ENCODE peak calls at places on chromosomes 12 and 14, in nine cellular contexts. One of them, this sample, is unnamed.

GRCh38 chr14:92880851-92881250 is 42.1 kb upstream of the CHGA start:
- DNase-seq in stimulated activated CD8-positive, alpha-beta memory T cell treated with anti-CD3 and anti-CD28 coated beads, Interleukin-7, amount 100 ng/mL, for 1 hour: no peak
- DNase-seq in T-helper 2 cell: no peak
- DNase-seq in mucosa of gallbladder: peak
- DNase-seq in HTR-8/SVneo: peak
- DNase-seq in mesendoderm: peak
- DNase-seq in cardiac muscle cell: peak
- DNase-seq in hippocampal formation: peak
- DNase-seq in sciatic nerve: no peak
- DNase-seq in this sample: no peak

GRCh38 chr12:26124491-26125450 is at the start of gene BHLHE41:
- DNase-seq in cardiac muscle cell: peak
- DNase-seq in HTR-8/SVneo: peak
- DNase-seq in mucosa of gallbladder: peak
- DNase-seq in sciatic nerve: peak
- DNase-seq in T-helper 2 cell: no peak
- DNase-seq in hippocampal formation: peak
- DNase-seq in stimulated activated CD8-positive, alpha-beta memory T cell treated with anti-CD3 and anti-CD28 coated beads, Interleukin-7, amount 100 ng/mL, for 1 hour: no peak
- DNase-seq in mesendoderm: peak
- DNase-seq in this sample: no peak

GRCh38 chr12:38906482-38907170 is 1.2 kb upstream of the CPNE8 start:
- DNase-seq in HTR-8/SVneo: peak
- DNase-seq in mesendoderm: peak
- DNase-seq in T-helper 2 cell: peak
- DNase-seq in stimulated activated CD8-positive, alpha-beta memory T cell treated with anti-CD3 and anti-CD28 coated beads, Interleukin-7, amount 100 ng/mL, for 1 hour: peak
- DNase-seq in cardiac muscle cell: peak
- DNase-seq in sciatic nerve: peak
- DNase-seq in mucosa of gallbladder: peak
- DNase-seq in hippocampal formation: peak
- DNase-seq in this sample: peak

GRCh38 chr12:109358154-109358869 is 10.6 kb downstream of the MYO1H start:
- DNase-seq in sciatic nerve: no peak
- DNase-seq in HTR-8/SVneo: no peak
- DNase-seq in T-helper 2 cell: no peak
- DNase-seq in mesendoderm: no peak
- DNase-seq in stimulated activated CD8-positive, alpha-beta memory T cell treated with anti-CD3 and anti-CD28 coated beads, Interleukin-7, amount 100 ng/mL, for 1 hour: no peak
- DNase-seq in mucosa of gallbladder: no peak
- DNase-seq in hippocampal formation: no peak
- DNase-seq in cardiac muscle cell: no peak
- DNase-seq in this sample: no peak

GRCh38 chr14:103846569-103847438 is 571 bp downstream of the PPP1R13B start:
- DNase-seq in T-helper 2 cell: no peak
- DNase-seq in HTR-8/SVneo: no peak
- DNase-seq in cardiac muscle cell: peak
- DNase-seq in stimulated activated CD8-positive, alpha-beta memory T cell treated with anti-CD3 and anti-CD28 coated beads, Interleukin-7, amount 100 ng/mL, for 1 hour: no peak
- DNase-seq in hippocampal formation: no peak
- DNase-seq in mesendoderm: peak
- DNase-seq in mucosa of gallbladder: no peak
- DNase-seq in sciatic nerve: no peak
- DNase-seq in this sample: peak

GRCh38 chr12:30896461-30896860 is 30.1 kb upstream of the TSPAN11 start:
- DNase-seq in sciatic nerve: no peak
- DNase-seq in mesendoderm: no peak
- DNase-seq in stimulated activated CD8-positive, alpha-beta memory T cell treated with anti-CD3 and anti-CD28 coated beads, Interleukin-7, amount 100 ng/mL, for 1 hour: no peak
- DNase-seq in mucosa of gallbladder: no peak
- DNase-seq in T-helper 2 cell: no peak
- DNase-seq in hippocampal formation: peak
- DNase-seq in cardiac muscle cell: no peak
- DNase-seq in HTR-8/SVneo: no peak
- DNase-seq in this sample: no peak

GRCh38 chr12:64110864-64111263 is 111.2 kb downstream of the KICS2 start:
- DNase-seq in mesendoderm: no peak
- DNase-seq in sciatic nerve: no peak
- DNase-seq in mucosa of gallbladder: no peak
- DNase-seq in T-helper 2 cell: no peak
- DNase-seq in hippocampal formation: no peak
- DNase-seq in HTR-8/SVneo: no peak
- DNase-seq in cardiac muscle cell: no peak
- DNase-seq in stimulated activated CD8-positive, alpha-beta memory T cell treated with anti-CD3 and anti-CD28 coated beads, Interleukin-7, amount 100 ng/mL, for 1 hour: no peak
- DNase-seq in this sample: no peak

GRCh38 chr14:64549805-64550538 is at the start of gene PPP1R36:
- DNase-seq in sciatic nerve: no peak
- DNase-seq in HTR-8/SVneo: no peak
- DNase-seq in hippocampal formation: no peak
- DNase-seq in stimulated activated CD8-positive, alpha-beta memory T cell treated with anti-CD3 and anti-CD28 coated beads, Interleukin-7, amount 100 ng/mL, for 1 hour: no peak
- DNase-seq in mesendoderm: peak
- DNase-seq in T-helper 2 cell: no peak
- DNase-seq in mucosa of gallbladder: peak
- DNase-seq in cardiac muscle cell: peak
- DNase-seq in this sample: no peak

GRCh38 chr12:88266851-88267360 is 124.8 kb downstream of the TMTC3 start:
- DNase-seq in mesendoderm: no peak
- DNase-seq in T-helper 2 cell: no peak
- DNase-seq in mucosa of gallbladder: no peak
- DNase-seq in cardiac muscle cell: no peak
- DNase-seq in HTR-8/SVneo: no peak
- DNase-seq in sciatic nerve: no peak
- DNase-seq in hippocampal formation: no peak
- DNase-seq in stimulated activated CD8-positive, alpha-beta memory T cell treated with anti-CD3 and anti-CD28 coated beads, Interleukin-7, amount 100 ng/mL, for 1 hour: no peak
- DNase-seq in this sample: no peak

GRCh38 chr14:60904381-60904780 is 76.5 kb downstream of the TRMT5 start:
- DNase-seq in sciatic nerve: no peak
- DNase-seq in HTR-8/SVneo: no peak
- DNase-seq in cardiac muscle cell: no peak
- DNase-seq in stimulated activated CD8-positive, alpha-beta memory T cell treated with anti-CD3 and anti-CD28 coated beads, Interleukin-7, amount 100 ng/mL, for 1 hour: no peak
- DNase-seq in T-helper 2 cell: no peak
- DNase-seq in mucosa of gallbladder: no peak
- DNase-seq in mesendoderm: no peak
- DNase-seq in hippocampal formation: no peak
- DNase-seq in this sample: no peak

GRCh38 chr14:99774526-99775307 is 18.5 kb upstream of the EML1 start:
- DNase-seq in mucosa of gallbladder: peak
- DNase-seq in sciatic nerve: no peak
- DNase-seq in T-helper 2 cell: no peak
- DNase-seq in HTR-8/SVneo: no peak
- DNase-seq in cardiac muscle cell: no peak
- DNase-seq in stimulated activated CD8-positive, alpha-beta memory T cell treated with anti-CD3 and anti-CD28 coated beads, Interleukin-7, amount 100 ng/mL, for 1 hour: no peak
- DNase-seq in mesendoderm: no peak
- DNase-seq in hippocampal formation: peak
- DNase-seq in this sample: no peak

GRCh38 chr12:127284870-127285431 is 982.0 kb upstream of the TMEM132C start:
- DNase-seq in HTR-8/SVneo: peak
- DNase-seq in mucosa of gallbladder: no peak
- DNase-seq in cardiac muscle cell: no peak
- DNase-seq in hippocampal formation: no peak
- DNase-seq in sciatic nerve: no peak
- DNase-seq in stimulated activated CD8-positive, alpha-beta memory T cell treated with anti-CD3 and anti-CD28 coated beads, Interleukin-7, amount 100 ng/mL, for 1 hour: no peak
- DNase-seq in mesendoderm: no peak
- DNase-seq in T-helper 2 cell: no peak
- DNase-seq in this sample: no peak

GRCh38 chr12:67630373-67631088 is 18.0 kb upstream of the DYRK2 start:
- DNase-seq in mucosa of gallbladder: peak
- DNase-seq in sciatic nerve: no peak
- DNase-seq in hippocampal formation: no peak
- DNase-seq in T-helper 2 cell: peak
- DNase-seq in HTR-8/SVneo: no peak
- DNase-seq in stimulated activated CD8-positive, alpha-beta memory T cell treated with anti-CD3 and anti-CD28 coated beads, Interleukin-7, amount 100 ng/mL, for 1 hour: peak
- DNase-seq in mesendoderm: peak
- DNase-seq in cardiac muscle cell: no peak
- DNase-seq in this sample: peak

This sample was measured in stimulated activated naive CD4-positive, alpha-beta T cell.